ENCODE peak calls at places on chromosomes 12 and 14, in nine cellular contexts. H is WTC11; W is gastrocnemius medialis; B is KBM-7; Y is anterior cingulate cortex; K is activated CD4-positive, alpha-beta T cell treated with anti-CD3 and anti-CD28 coated beads, Interleukin-2, amount 50 U/mL, for 48 hours; N is stimulated activated CD8-positive, alpha-beta memory T cell treated with anti-CD3 and anti-CD28 coated beads, Interleukin-15, amount 100 ng/mL, for 24 hours; E is substantia nigra; J is NCI-H146. M is an unnamed sample.

GRCh38 chr12:3224530-3224903 is 147.3 kb downstream of the TSPAN9 start:
- DNase-seq in H (no peak), W (no peak), B (no peak), Y (no peak), K (no peak), N (no peak), E (no peak), J (no peak), M (no peak)

GRCh38 chr12:47903151-47903611 is 1.6 kb downstream of the VDR start:
- DNase-seq in H (no peak), W (peak), B (peak), Y (no peak), K (peak), N (no peak), E (no peak), J (no peak), M (no peak)

GRCh38 chr12:81558031-81558430 is 201.1 kb downstream of the PPFIA2 start:
- DNase-seq in H (no peak), W (no peak), B (no peak), Y (no peak), K (no peak), N (no peak), E (no peak), J (no peak), M (no peak)

GRCh38 chr12:93851245-93851665 is 174.1 kb downstream of the CRADD start:
- DNase-seq in H (no peak), W (no peak), B (peak), Y (no peak), K (peak), N (no peak), E (no peak), J (peak), M (peak)

GRCh38 chr14:104387000-104387384 is 192.6 kb upstream of the C14orf180 start:
- DNase-seq in H (no peak), W (no peak), B (no peak), Y (no peak), K (no peak), N (no peak), E (no peak), J (no peak), M (no peak)

GRCh38 chr12:2395352-2395977 is 342.7 kb downstream of the CACNA1C start:
- DNase-seq in H (peak), W (no peak), B (peak), Y (no peak), K (peak), N (no peak), E (no peak), J (no peak), M (no peak)

GRCh38 chr12:94109154-94109553 is 39.2 kb upstream of the PLXNC1 start:
- DNase-seq in H (no peak), W (no peak), B (no peak), Y (no peak), K (peak), N (no peak), E (no peak), J (no peak), M (peak)

GRCh38 chr12:117485984-117486839 is 124.8 kb upstream of the NOS1 start:
- DNase-seq in H (no peak), W (peak), B (no peak), Y (no peak), K (no peak), N (no peak), E (no peak), J (peak), M (no peak)

GRCh38 chr14:78947681-78948080 is 777.5 kb downstream of the NRXN3 start:
- DNase-seq in H (no peak), W (no peak), B (no peak), Y (no peak), K (no peak), N (no peak), E (no peak), J (no peak), M (no peak)

GRCh38 chr12:106982229-106982628 is 4.7 kb downstream of the MTERF2 start:
- DNase-seq in H (no peak), W (no peak), B (no peak), Y (no peak), K (no peak), N (no peak), E (no peak), J (no peak), M (no peak)

GRCh38 chr12:91396296-91396695 is 213.7 kb upstream of the DCN start:
- DNase-seq in H (no peak), W (no peak), B (no peak), Y (no peak), K (no peak), N (no peak), E (no peak), J (no peak), M (no peak)

GRCh38 chr12:697426-697825 is 34.2 kb upstream of the NINJ2 start:
- DNase-seq in H (no peak), W (no peak), B (peak), Y (no peak), K (no peak), N (no peak), E (no peak), J (no peak), M (no peak)

GRCh38 chr14:78491015-78491414 is 320.8 kb downstream of the NRXN3 start:
- DNase-seq in H (no peak), W (no peak), B (no peak), Y (no peak), K (no peak), N (no peak), E (no peak), J (peak), M (no peak)

GRCh38 chr14:96165493-96166474 is 38.9 kb upstream of the BDKRB2 start:
- DNase-seq in H (no peak), W (no peak), B (no peak), Y (no peak), K (no peak), N (no peak), E (no peak), J (no peak), M (no peak)

GRCh38 chr12:71581206-71581605 is 82.4 kb downstream of the ZFC3H1 start:
- DNase-seq in H (no peak), W (no peak), B (no peak), Y (no peak), K (no peak), N (no peak), E (no peak), J (no peak), M (no peak)

GRCh38 chr12:56728139-56728861 is 3.2 kb upstream of the NACA start:
- DNase-seq in H (no peak), W (no peak), B (no peak), Y (no peak), K (no peak), N (no peak), E (no peak), J (no peak), M (no peak)

GRCh38 chr14:55605793-55606192 is 25.8 kb downstream of the KTN1 start:
- DNase-seq in H (no peak), W (no peak), B (no peak), Y (no peak), K (no peak), N (no peak), E (no peak), J (no peak), M (no peak)

GRCh38 chr12:115209230-115209629 is 525.3 kb upstream of the TBX3 start:
- DNase-seq in H (no peak), W (no peak), B (no peak), Y (no peak), K (no peak), N (no peak), E (no peak), J (no peak), M (no peak)

GRCh38 chr14:101518611-101519048 is 42.7 kb upstream of the DIO3 start:
- DNase-seq in H (no peak), W (peak), B (no peak), Y (peak), K (no peak), N (no peak), E (no peak), J (no peak), M (no peak)

M was measured in NK-92 treated with Interleukin-12 subunit alpha and Interleukin-12 subunit beta, amount 100 ng/mL, for 24 hours.